ENCODE peak calls at places on chromosomes 7 and 10, in nine cellular contexts. S is Panc1, L is endodermal cell, D is fibroblast of lung, M is WTC11, Z is lung, G is nephron progenitor cell, F is mucosa of descending colon, T is endothelial cell. V is an unnamed sample.

GRCh38 chr7:96017877-96018276 is 245.5 kb downstream of the DYNC1I1 start:
- DNase-seq in S (no peak), L (peak; percentile 67), D (no peak), M (no peak), Z (no peak), G (no peak), F (no peak), T (no peak), V (no peak)

GRCh38 chr7:141567465-141567864 is 16.3 kb downstream of the AGK start:
- DNase-seq in S (no peak), L (no peak), D (no peak), M (no peak), Z (no peak), G (no peak), F (no peak), T (no peak), V (no peak)

GRCh38 chr7:54841772-54842707 is 83.0 kb upstream of the SEC61G start:
- DNase-seq in S (no peak), L (peak; percentile 78), D (peak; percentile 84), M (peak; percentile 46), Z (no peak), G (peak; percentile 16), F (peak; percentile 38), T (peak; percentile 55), V (no peak)

GRCh38 chr7:102814025-102814471 is 65.2 kb downstream of the FAM185A start:
- DNase-seq in S (no peak), L (no peak), D (peak; percentile 35), M (no peak), Z (no peak), G (no peak), F (no peak), T (no peak), V (no peak)

GRCh38 chr10:69953851-69954250 is 98.8 kb upstream of the MACROH2A2 start:
- DNase-seq in S (no peak), L (peak; percentile 34), D (no peak), M (peak; percentile 3), Z (no peak), G (no peak), F (no peak), T (no peak), V (no peak)

GRCh38 chr10:77865585-77866324 is 60.8 kb downstream of the DLG5 start:
- DNase-seq in S (no peak), L (no peak), D (no peak), M (peak; percentile 44), Z (no peak), G (peak; percentile 26), F (peak; percentile 65), T (peak; percentile 12), V (no peak)

GRCh38 chr7:904847-905246 is 28.5 kb downstream of the GET4 start:
- DNase-seq in S (no peak), L (no peak), D (peak; percentile 58), M (no peak), Z (no peak), G (no peak), F (no peak), T (no peak), V (no peak)

GRCh38 chr10:117217196-117217761 is 20.0 kb downstream of the KCNK18 start:
- DNase-seq in S (no peak), L (peak; percentile 85), D (no peak), M (peak; percentile 39), Z (no peak), G (no peak), F (peak; percentile 34), T (peak; percentile 28), V (peak; percentile 24)

GRCh38 chr10:47042815-47043750 is 131.9 kb downstream of the PTPN20 start:
- DNase-seq in S (no peak), L (no peak), D (no peak), M (no peak), Z (no peak), G (no peak), F (no peak), T (no peak), V (no peak)

GRCh38 chr10:69810097-69810496 is 8.4 kb downstream of the COL13A1 start:
- DNase-seq in S (no peak), L (no peak), D (peak; percentile 36), M (no peak), Z (no peak), G (no peak), F (no peak), T (no peak), V (no peak)

GRCh38 chr7:113134025-113134424 is 15.7 kb upstream of the SMIM30 start:
- DNase-seq in S (no peak), L (no peak), D (no peak), M (no peak), Z (no peak), G (no peak), F (no peak), T (no peak), V (no peak)

GRCh38 chr7:158416283-158416933 is 171.2 kb downstream of the PTPRN2 start:
- DNase-seq in S (no peak), L (peak; percentile 49), D (no peak), M (no peak), Z (no peak), G (no peak), F (no peak), T (no peak), V (no peak)

DNA sequence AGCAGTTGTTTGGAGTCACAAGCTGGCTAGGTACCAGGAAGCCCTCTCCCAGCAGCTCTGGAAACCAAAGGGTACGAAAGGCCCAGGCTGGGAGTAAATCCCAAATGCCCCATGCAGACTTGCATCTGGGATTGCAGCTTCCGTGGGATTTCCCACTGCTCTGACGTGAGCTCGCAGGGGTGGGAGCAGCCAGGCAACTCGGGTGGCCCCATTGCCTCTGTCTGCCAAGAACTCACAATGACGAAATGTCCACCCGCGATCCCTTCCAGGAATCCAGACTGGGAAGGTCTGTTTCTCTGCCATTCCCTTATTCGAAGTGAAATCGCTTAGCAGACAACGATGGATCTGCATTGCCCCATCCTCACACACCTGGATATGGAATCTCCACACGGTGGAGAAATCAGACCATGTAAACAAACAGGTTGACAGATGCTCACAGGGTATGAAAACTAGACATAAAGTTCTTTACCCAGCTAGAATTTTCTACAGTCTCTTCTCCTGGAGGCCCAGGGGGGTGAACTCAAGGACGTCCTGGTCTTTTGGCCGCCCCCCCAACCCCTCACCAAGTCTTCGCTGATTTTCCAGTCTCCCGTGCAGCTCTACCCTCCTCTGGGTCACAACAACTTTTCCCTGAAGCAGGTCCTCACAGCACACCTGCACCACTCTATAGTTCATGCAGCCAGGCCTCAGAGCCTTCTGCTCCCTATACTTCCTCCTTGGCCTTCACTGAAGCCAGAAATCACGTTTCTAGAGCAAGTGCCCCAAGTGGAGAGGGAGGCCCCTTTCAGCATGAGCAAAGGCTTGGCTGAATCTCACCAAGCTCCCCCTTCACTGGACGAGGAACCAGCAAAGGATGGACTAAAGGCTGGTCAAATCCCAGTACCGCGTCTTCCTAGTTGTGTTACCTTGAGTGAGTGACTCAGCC is 20.0 kb downstream of the SH3PXD2A start:
- DNase-seq in S (no peak), L (peak; percentile 45), D (peak; percentile 97), M (no peak), Z (no peak), G (no peak), F (peak; percentile 59), T (no peak), V (peak; percentile 15)
- TF ChIP-seq CTCF in S (no peak), L (no peak), D (no peak), M (no peak), Z (no peak), G (no peak), F (no peak), T (no peak), V (no peak)

GRCh38 chr10:12707461-12708185 is 293.9 kb downstream of the CCDC3 start:
- DNase-seq in S (no peak), L (peak; percentile 81), D (peak; percentile 87), M (peak; percentile 47), Z (no peak), G (peak; percentile 55), F (peak; percentile 34), T (peak; percentile 40), V (peak; percentile 92)
- TF ChIP-seq CTCF in S (peak; percentile 47), L (peak; percentile 64), D (peak; percentile 53), M (no peak), Z (no peak), G (peak; percentile 64), F (no peak), T (peak; percentile 52), V (peak; percentile 69)

GRCh38 chr7:107579881-107580715 is at the start of gene BCAP29:
- DNase-seq in S (no peak), L (peak; percentile 90), D (peak; percentile 47), M (peak; percentile 74), Z (peak; percentile 68), G (peak; percentile 80), F (peak; percentile 81), T (peak; percentile 77), V (peak; percentile 74)
- TF ChIP-seq CTCF in S (peak; percentile 34), L (peak; percentile 65), D (no peak), M (no peak), Z (no peak), G (no peak), F (no peak), T (no peak), V (peak; percentile 27)

GRCh38 chr7:150961510-150962284 is 16.4 kb downstream of the KCNH2 start:
- DNase-seq in S (no peak), L (no peak), D (peak; percentile 44), M (no peak), Z (no peak), G (peak; percentile 59), F (no peak), T (no peak), V (no peak)
- TF ChIP-seq CTCF in S (no peak), L (no peak), D (no peak), M (no peak), Z (no peak), G (no peak), F (no peak), T (no peak), V (no peak)

GRCh38 chr10:499991-500390 is 189.5 kb downstream of the DIP2C start:
- DNase-seq in S (no peak), L (no peak), D (no peak), M (no peak), Z (no peak), G (no peak), F (no peak), T (no peak), V (no peak)
- TF ChIP-seq CTCF in S (no peak), L (no peak), D (no peak), M (no peak), Z (no peak), G (no peak), F (no peak), T (no peak), V (no peak)

DNA sequence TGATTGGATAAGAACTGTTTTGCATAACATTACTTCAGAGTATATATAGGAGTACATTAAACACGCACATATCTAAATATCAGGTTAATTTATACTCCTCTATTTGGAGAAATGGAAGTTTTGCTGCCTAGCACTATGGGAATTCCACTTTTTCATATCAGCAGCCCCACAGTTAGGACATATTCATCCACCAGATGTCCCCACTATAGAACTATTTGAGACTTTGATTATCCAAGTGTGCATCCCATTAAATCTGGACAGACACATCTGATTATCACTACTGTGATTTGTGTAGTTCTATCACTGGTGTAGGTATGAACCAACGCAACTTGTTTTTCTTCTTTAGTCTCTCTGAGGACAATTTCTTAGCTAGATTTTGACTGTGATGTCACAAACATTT is 345.7 kb downstream of the THSD7A start:
- DNase-seq in S (no peak), L (no peak), D (peak; percentile 30), M (no peak), Z (no peak), G (no peak), F (no peak), T (no peak), V (peak; percentile 20)
- TF ChIP-seq CTCF in S (peak; percentile 30), L (no peak), D (peak; percentile 33), M (no peak), Z (no peak), G (no peak), F (no peak), T (no peak), V (no peak)

GRCh38 chr7:149067869-149068268 is 22.6 kb downstream of the ZNF786 start:
- DNase-seq in S (no peak), L (no peak), D (no peak), M (no peak), Z (no peak), G (no peak), F (peak; percentile 9), T (no peak), V (no peak)
- TF ChIP-seq CTCF in S (peak; percentile 57), L (peak; percentile 54), D (no peak), M (no peak), Z (no peak), G (no peak), F (no peak), T (no peak), V (peak; percentile 11)

V was measured in A549.